ENCODE peak calls at places on chromosomes 1 and 21, in four cellular contexts. Q is activated CD8-positive, alpha-beta memory T cell treated with anti-CD3 and anti-CD28 coated beads, Interleukin-2, amount 50 U/mL, for 48 hours; Z is activated CD4-positive, alpha-beta T cell treated with anti-CD3 and anti-CD28 coated beads, Interleukin-2, amount 50 U/mL, for 1 hour; D is ELR. E is an unnamed sample.

GRCh38 chr1:2407166-2407990 is 5.0 kb downstream of the PEX10 start:
- DNase-seq in Q (no peak), Z (no peak), D (no peak), E (no peak)

GRCh38 chr1:116164056-116164889 is 53.1 kb downstream of the MAB21L3 start:
- DNase-seq in Q (no peak), D (no peak), Z (no peak), E (no peak)

GRCh38 chr1:31689821-31690220 is 14.0 kb downstream of the COL16A1 start:
- DNase-seq in Z (no peak), Q (no peak), D (peak), E (no peak)

GRCh38 chr1:183909672-183910071 is 104.8 kb downstream of the RGL1 start:
- DNase-seq in Q (no peak), D (no peak), Z (no peak), E (no peak)

GRCh38 chr1:206479164-206480125 is 9.2 kb downstream of the IKBKE start:
- DNase-seq in Z (peak), Q (peak), D (peak), E (no peak)

GRCh38 chr1:228825840-228826484 is 90.7 kb downstream of the RHOU start:
- DNase-seq in D (no peak), Q (peak), Z (no peak), E (no peak)

GRCh38 chr1:31647106-31647505 is 2.4 kb upstream of the PEF1 start:
- DNase-seq in Z (no peak), Q (no peak), D (no peak), E (no peak)

GRCh38 chr1:1264868-1265272 is 8.8 kb downstream of the UBE2J2 start:
- DNase-seq in Q (no peak), D (peak), Z (no peak), E (no peak)

GRCh38 chr1:93805027-93805426 is 74.0 kb downstream of the DNTTIP2 start:
- DNase-seq in D (peak), Q (no peak), Z (no peak), E (no peak)

GRCh38 chr1:58047265-58047858 is 499.2 kb downstream of the OMA1 start:
- DNase-seq in D (peak), Z (peak), Q (peak), E (no peak)

GRCh38 chr1:237901284-237901870 is 10.7 kb upstream of the ZP4 start:
- DNase-seq in Z (no peak), Q (no peak), D (peak), E (no peak)

GRCh38 chr1:84048820-84049219 is 49.9 kb upstream of the TTLL7 start:
- DNase-seq in Q (no peak), Z (no peak), D (no peak), E (no peak)

GRCh38 chr1:152745289-152745704 is 12.5 kb upstream of the KPRP start:
- DNase-seq in Z (no peak), Q (no peak), D (peak), E (no peak)

GRCh38 chr1:209585672-209586071 is 2.2 kb downstream of the CAMK1G start:
- DNase-seq in D (peak), Z (no peak), Q (no peak), E (no peak)

GRCh38 chr1:79044974-79045650 is 38.6 kb upstream of the ADGRL4 start:
- DNase-seq in D (no peak), Z (no peak), Q (no peak), E (no peak)

GRCh38 chr1:240722788-240723187 is 110.8 kb upstream of the GREM2 start:
- DNase-seq in D (no peak), Q (no peak), Z (no peak), E (no peak)

GRCh38 chr21:45825209-45825602 is 156.4 kb upstream of the COL6A1 start:
- DNase-seq in Q (peak), D (no peak), Z (no peak), E (peak)

GRCh38 chr1:19391596-19391981 is 79.5 kb downstream of the SLC66A1 start:
- DNase-seq in Q (no peak), Z (no peak), D (no peak), E (no peak)

GRCh38 chr1:3942416-3943122 is 42.5 kb upstream of the C1orf174 start:
- DNase-seq in D (no peak), Q (no peak), Z (no peak), E (no peak)

GRCh38 chr1:36328713-36329112 is 5.3 kb upstream of the EVA1B start:
- DNase-seq in D (no peak), Z (no peak), Q (no peak), E (no peak)

GRCh38 chr1:229759037-229759435 is 133.0 kb downstream of the URB2 start:
- DNase-seq in D (peak), Z (no peak), Q (no peak), E (no peak)

E was measured in type B pancreatic cell.